ENCODE peak calls at places on chromosomes 6 and 20, in seven cellular contexts. One of them, this sample, is unnamed. For H3K4me1, the result is how much of the 10 kb centered on the place peaks cover.

GRCh38 chr6:22784611-22785010 is 215.2 kb downstream of the HDGFL1 start:
- DNase-seq in heart right ventricle: no peak
- DNase-seq in heart left ventricle: no peak
- DNase-seq in CD8-positive, alpha-beta T cell: no peak
- DNase-seq in stomach: no peak
- DNase-seq in upper lobe of right lung: no peak
- DNase-seq in gastrocnemius medialis: no peak
- DNase-seq in this sample: no peak

GRCh38 chr6:166166314-166167257 is 1.1 kb downstream of the TBXT start:
- DNase-seq in heart right ventricle: no peak
- DNase-seq in heart left ventricle: no peak
- DNase-seq in CD8-positive, alpha-beta T cell: no peak
- DNase-seq in stomach: no peak
- DNase-seq in upper lobe of right lung: no peak
- DNase-seq in gastrocnemius medialis: no peak
- DNase-seq in this sample: no peak

GRCh38 chr6:74070091-74070490 is 374.1 kb downstream of the CD109 start:
- DNase-seq in heart right ventricle: no peak
- DNase-seq in heart left ventricle: no peak
- DNase-seq in CD8-positive, alpha-beta T cell: no peak
- DNase-seq in stomach: no peak
- DNase-seq in upper lobe of right lung: no peak
- DNase-seq in gastrocnemius medialis: no peak
- DNase-seq in this sample: no peak

GRCh38 chr20:32249030-32249738 is 28.3 kb upstream of the KIF3B start:
- DNase-seq in heart right ventricle: no peak
- DNase-seq in heart left ventricle: no peak
- DNase-seq in CD8-positive, alpha-beta T cell: peak
- DNase-seq in stomach: no peak
- DNase-seq in upper lobe of right lung: no peak
- DNase-seq in gastrocnemius medialis: no peak
- DNase-seq in this sample: no peak

GRCh38 chr6:43714311-43715055 is 26.9 kb upstream of the MRPS18A start:
- DNase-seq in heart right ventricle: no peak
- DNase-seq in heart left ventricle: no peak
- DNase-seq in CD8-positive, alpha-beta T cell: no peak
- DNase-seq in stomach: no peak
- DNase-seq in upper lobe of right lung: no peak
- DNase-seq in gastrocnemius medialis: no peak
- DNase-seq in this sample: no peak

GRCh38 chr20:57267158-57267821 is 849 bp upstream of the BMP7 start:
- DNase-seq in heart right ventricle: no peak
- DNase-seq in heart left ventricle: no peak
- DNase-seq in CD8-positive, alpha-beta T cell: no peak
- DNase-seq in stomach: no peak
- DNase-seq in upper lobe of right lung: no peak
- DNase-seq in gastrocnemius medialis: no peak
- DNase-seq in this sample: no peak

GRCh38 chr6:27592107-27592480 is 119.2 kb upstream of the ZNF184 start:
- DNase-seq in heart right ventricle: no peak
- DNase-seq in heart left ventricle: no peak
- DNase-seq in CD8-positive, alpha-beta T cell: no peak
- DNase-seq in stomach: no peak
- DNase-seq in upper lobe of right lung: no peak
- DNase-seq in gastrocnemius medialis: no peak
- DNase-seq in this sample: no peak

GRCh38 chr6:130841128-130841728 is 14.0 kb downstream of the SMLR1 start:
- DNase-seq in heart right ventricle: no peak
- DNase-seq in heart left ventricle: no peak
- DNase-seq in CD8-positive, alpha-beta T cell: no peak
- DNase-seq in stomach: no peak
- DNase-seq in upper lobe of right lung: no peak
- DNase-seq in gastrocnemius medialis: no peak
- DNase-seq in this sample: no peak

GRCh38 chr20:51004781-51005180 is 18.1 kb downstream of the KCNG1 start:
- DNase-seq in heart right ventricle: no peak
- DNase-seq in heart left ventricle: no peak
- DNase-seq in CD8-positive, alpha-beta T cell: no peak
- DNase-seq in stomach: no peak
- DNase-seq in upper lobe of right lung: no peak
- DNase-seq in gastrocnemius medialis: no peak
- DNase-seq in this sample: no peak

GRCh38 chr6:142722010-142722409 is 223.0 kb downstream of the HIVEP2 start:
- DNase-seq in heart right ventricle: no peak
- DNase-seq in heart left ventricle: no peak
- DNase-seq in CD8-positive, alpha-beta T cell: no peak
- DNase-seq in stomach: no peak
- DNase-seq in upper lobe of right lung: no peak
- DNase-seq in gastrocnemius medialis: no peak
- DNase-seq in this sample: no peak

GRCh38 chr20:9838035-9838377 is 870 bp downstream of the PAK5 start:
- DNase-seq in heart right ventricle: no peak
- DNase-seq in heart left ventricle: no peak
- DNase-seq in CD8-positive, alpha-beta T cell: no peak
- DNase-seq in stomach: no peak
- DNase-seq in upper lobe of right lung: no peak
- DNase-seq in gastrocnemius medialis: no peak
- DNase-seq in this sample: no peak

GRCh38 chr6:22091424-22091948 is 205.3 kb downstream of the PRL start:
- DNase-seq in heart right ventricle: no peak
- DNase-seq in heart left ventricle: no peak
- DNase-seq in CD8-positive, alpha-beta T cell: no peak
- DNase-seq in stomach: no peak
- DNase-seq in upper lobe of right lung: no peak
- DNase-seq in gastrocnemius medialis: no peak
- DNase-seq in this sample: no peak

GRCh38 chr20:50330504-50331313 is 140.1 kb downstream of the CEBPB start:
- DNase-seq in heart right ventricle: no peak
- DNase-seq in heart left ventricle: no peak
- DNase-seq in CD8-positive, alpha-beta T cell: no peak
- DNase-seq in stomach: no peak
- DNase-seq in upper lobe of right lung: no peak
- DNase-seq in gastrocnemius medialis: no peak
- DNase-seq in this sample: no peak

GRCh38 chr20:2657674-2658073 is 5.2 kb downstream of the NOP56 start:
- DNase-seq in heart right ventricle: no peak
- DNase-seq in heart left ventricle: no peak
- DNase-seq in CD8-positive, alpha-beta T cell: no peak
- DNase-seq in stomach: no peak
- DNase-seq in upper lobe of right lung: no peak
- DNase-seq in gastrocnemius medialis: no peak
- DNase-seq in this sample: no peak

GRCh38 chr20:14470977-14471642 is 133.7 kb upstream of the FLRT3 start:
- DNase-seq in heart right ventricle: no peak
- DNase-seq in heart left ventricle: no peak
- DNase-seq in CD8-positive, alpha-beta T cell: no peak
- DNase-seq in stomach: no peak
- DNase-seq in upper lobe of right lung: no peak
- DNase-seq in gastrocnemius medialis: no peak
- DNase-seq in this sample: no peak

GRCh38 chr6:165611294-165611693 is 51.7 kb downstream of the PDE10A start:
- DNase-seq in heart right ventricle: peak
- DNase-seq in heart left ventricle: no peak
- DNase-seq in CD8-positive, alpha-beta T cell: no peak
- DNase-seq in stomach: no peak
- DNase-seq in upper lobe of right lung: no peak
- DNase-seq in gastrocnemius medialis: no peak
- DNase-seq in this sample: no peak

GRCh38 chr6:85405175-85405852 is 44.6 kb upstream of the NT5E start:
- DNase-seq in heart right ventricle: no peak
- DNase-seq in heart left ventricle: no peak
- DNase-seq in CD8-positive, alpha-beta T cell: no peak
- DNase-seq in stomach: peak
- DNase-seq in upper lobe of right lung: no peak
- DNase-seq in gastrocnemius medialis: no peak
- DNase-seq in this sample: no peak
- H3K4me1 ChIP-seq in heart right ventricle: under half
- H3K4me1 ChIP-seq in heart left ventricle: under half
- H3K4me1 ChIP-seq in CD8-positive, alpha-beta T cell: half or more
- H3K4me1 ChIP-seq in stomach: under half
- H3K4me1 ChIP-seq in upper lobe of right lung: under half
- H3K4me1 ChIP-seq in gastrocnemius medialis: under half
- H3K4me1 ChIP-seq in this sample: under half

GRCh38 chr6:54043360-54043759 is 67.9 kb upstream of the MLIP start:
- DNase-seq in heart right ventricle: no peak
- DNase-seq in heart left ventricle: no peak
- DNase-seq in CD8-positive, alpha-beta T cell: no peak
- DNase-seq in stomach: no peak
- DNase-seq in upper lobe of right lung: no peak
- DNase-seq in gastrocnemius medialis: no peak
- DNase-seq in this sample: no peak

GRCh38 chr6:54050750-54051149 is 60.5 kb upstream of the MLIP start:
- DNase-seq in heart right ventricle: no peak
- DNase-seq in heart left ventricle: no peak
- DNase-seq in CD8-positive, alpha-beta T cell: no peak
- DNase-seq in stomach: no peak
- DNase-seq in upper lobe of right lung: no peak
- DNase-seq in gastrocnemius medialis: peak
- DNase-seq in this sample: no peak

GRCh38 chr6:54053893-54054391 is 57.3 kb upstream of the MLIP start:
- DNase-seq in heart right ventricle: peak
- DNase-seq in heart left ventricle: peak
- DNase-seq in CD8-positive, alpha-beta T cell: no peak
- DNase-seq in stomach: no peak
- DNase-seq in upper lobe of right lung: no peak
- DNase-seq in gastrocnemius medialis: peak
- DNase-seq in this sample: peak

DNA sequence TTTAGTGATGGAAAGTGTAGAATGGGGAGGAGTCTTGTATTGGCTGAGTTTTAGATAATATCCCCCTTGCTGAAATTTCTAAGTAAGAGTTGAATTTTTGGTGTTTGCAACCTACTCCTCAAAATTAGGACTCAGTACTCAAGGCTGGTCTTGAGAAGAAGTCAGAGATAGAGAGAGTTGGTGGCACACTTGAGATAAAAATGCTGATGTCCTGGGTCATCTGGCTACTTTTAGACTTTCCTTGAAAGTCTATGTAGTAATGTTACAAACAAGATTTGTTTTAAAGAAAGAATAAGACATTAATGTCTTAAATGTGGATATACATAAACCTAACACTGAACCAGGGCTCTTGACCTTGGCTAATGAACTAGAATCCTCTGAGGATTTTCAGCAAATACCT is 62.5 kb upstream of the MLIP start:
- DNase-seq in heart right ventricle: no peak
- DNase-seq in heart left ventricle: no peak
- DNase-seq in CD8-positive, alpha-beta T cell: no peak
- DNase-seq in stomach: no peak
- DNase-seq in upper lobe of right lung: no peak
- DNase-seq in gastrocnemius medialis: no peak
- DNase-seq in this sample: no peak
- H3K4me1 ChIP-seq in heart right ventricle: under half
- H3K4me1 ChIP-seq in heart left ventricle: under half
- H3K4me1 ChIP-seq in CD8-positive, alpha-beta T cell: under half
- H3K4me1 ChIP-seq in stomach: under half
- H3K4me1 ChIP-seq in upper lobe of right lung: under half
- H3K4me1 ChIP-seq in gastrocnemius medialis: half or more
- H3K4me1 ChIP-seq in this sample: under half

DNA sequence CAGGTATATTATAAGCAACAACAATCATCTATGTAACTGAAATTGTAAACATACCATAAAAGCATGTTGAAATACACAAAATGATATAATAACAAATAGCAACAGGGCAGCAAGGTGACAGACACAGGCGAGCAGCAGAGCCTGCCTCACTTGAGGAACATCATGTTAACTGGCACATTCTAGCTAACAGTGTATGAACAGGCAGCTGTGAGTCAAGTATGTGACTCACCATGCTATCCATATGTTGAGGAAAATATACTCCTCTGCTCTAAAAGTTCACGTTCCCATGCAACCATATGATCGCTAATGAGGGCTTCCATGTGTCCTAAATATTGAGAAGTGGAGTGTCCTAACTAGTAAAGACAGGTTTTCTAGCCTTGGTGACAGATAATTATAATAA is 18.4 kb downstream of the SERAC1 start:
- DNase-seq in heart right ventricle: no peak
- DNase-seq in heart left ventricle: no peak
- DNase-seq in CD8-positive, alpha-beta T cell: no peak
- DNase-seq in stomach: no peak
- DNase-seq in upper lobe of right lung: no peak
- DNase-seq in gastrocnemius medialis: no peak
- DNase-seq in this sample: no peak
- H3K4me1 ChIP-seq in heart right ventricle: under half
- H3K4me1 ChIP-seq in heart left ventricle: under half
- H3K4me1 ChIP-seq in CD8-positive, alpha-beta T cell: under half
- H3K4me1 ChIP-seq in stomach: under half
- H3K4me1 ChIP-seq in upper lobe of right lung: under half
- H3K4me1 ChIP-seq in gastrocnemius medialis: under half
- H3K4me1 ChIP-seq in this sample: under half

DNA sequence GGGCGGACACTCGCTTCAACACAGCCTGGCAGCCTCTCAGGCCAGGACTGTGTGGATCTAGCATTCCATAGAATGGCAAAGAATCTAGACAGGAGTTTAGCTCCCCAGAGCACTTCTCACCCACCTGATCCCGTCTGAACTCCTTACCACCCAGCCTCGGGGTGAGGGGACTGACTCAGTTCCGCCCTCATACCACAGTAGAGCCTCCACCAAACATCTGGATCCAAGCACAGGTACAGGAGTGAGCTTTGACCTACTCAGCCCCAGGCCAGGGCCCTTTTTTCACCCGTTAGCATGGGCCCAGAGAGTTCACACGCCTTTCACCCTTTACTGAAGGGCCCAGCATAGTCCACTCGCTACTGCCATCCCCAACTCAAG is 715 bp downstream of the PSMF1 start:
- DNase-seq in heart right ventricle: no peak
- DNase-seq in heart left ventricle: no peak
- DNase-seq in CD8-positive, alpha-beta T cell: no peak
- DNase-seq in stomach: no peak
- DNase-seq in upper lobe of right lung: no peak
- DNase-seq in gastrocnemius medialis: no peak
- DNase-seq in this sample: no peak
- H3K4me1 ChIP-seq in heart right ventricle: half or more
- H3K4me1 ChIP-seq in heart left ventricle: half or more
- H3K4me1 ChIP-seq in CD8-positive, alpha-beta T cell: half or more
- H3K4me1 ChIP-seq in stomach: under half
- H3K4me1 ChIP-seq in upper lobe of right lung: under half
- H3K4me1 ChIP-seq in gastrocnemius medialis: half or more
- H3K4me1 ChIP-seq in this sample: under half

DNA sequence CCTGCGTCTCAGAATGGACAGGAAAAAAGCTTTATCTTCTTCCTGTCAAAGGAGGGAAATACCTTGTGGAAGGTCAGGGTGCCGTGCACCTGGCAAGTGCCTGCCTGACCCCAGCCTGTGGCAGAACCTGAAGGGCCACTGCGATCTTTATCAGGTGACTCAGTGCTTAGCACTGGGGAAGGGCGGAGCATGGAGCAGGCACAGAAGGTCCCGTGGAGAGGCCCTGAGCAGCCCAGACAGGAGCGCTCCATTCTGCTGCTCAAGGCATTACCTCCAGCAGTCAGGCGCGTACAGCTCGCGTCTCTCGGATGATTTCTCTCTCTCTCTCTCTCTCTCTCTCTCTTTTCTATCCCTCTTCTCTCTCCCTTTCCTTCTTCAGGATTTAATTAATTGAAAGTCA is 31.7 kb downstream of the FOXC1 start:
- DNase-seq in heart right ventricle: no peak
- DNase-seq in heart left ventricle: no peak
- DNase-seq in CD8-positive, alpha-beta T cell: no peak
- DNase-seq in stomach: peak
- DNase-seq in upper lobe of right lung: peak
- DNase-seq in gastrocnemius medialis: no peak
- DNase-seq in this sample: no peak
- H3K4me1 ChIP-seq in heart right ventricle: under half
- H3K4me1 ChIP-seq in heart left ventricle: under half
- H3K4me1 ChIP-seq in CD8-positive, alpha-beta T cell: under half
- H3K4me1 ChIP-seq in stomach: under half
- H3K4me1 ChIP-seq in upper lobe of right lung: under half
- H3K4me1 ChIP-seq in gastrocnemius medialis: under half
- H3K4me1 ChIP-seq in this sample: under half

GRCh38 chr20:61538481-61539265 is 286.6 kb downstream of the CDH4 start:
- DNase-seq in heart right ventricle: no peak
- DNase-seq in heart left ventricle: no peak
- DNase-seq in CD8-positive, alpha-beta T cell: no peak
- DNase-seq in stomach: no peak
- DNase-seq in upper lobe of right lung: no peak
- DNase-seq in gastrocnemius medialis: no peak
- DNase-seq in this sample: no peak
- H3K4me1 ChIP-seq in heart right ventricle: under half
- H3K4me1 ChIP-seq in heart left ventricle: under half
- H3K4me1 ChIP-seq in CD8-positive, alpha-beta T cell: under half
- H3K4me1 ChIP-seq in stomach: under half
- H3K4me1 ChIP-seq in upper lobe of right lung: under half
- H3K4me1 ChIP-seq in gastrocnemius medialis: under half
- H3K4me1 ChIP-seq in this sample: under half